ENCODE peak calls at places on chromosome 10, in four cellular contexts. Z is astrocyte of the spinal cord, R is body of pancreas, L is fibroblast of lung. Y is an unnamed sample.

GRCh38 chr10:5937016-5937415 is 40.3 kb downstream of the IL15RA start:
- DNase-seq in L (no peak), Z (no peak), R (no peak), Y (no peak)

GRCh38 chr10:55329796-55330195 is 528.8 kb upstream of the PCDH15 start:
- DNase-seq in L (no peak), Z (no peak), R (no peak), Y (no peak)

GRCh38 chr10:34522542-34522941 is 292.6 kb downstream of the PARD3 start:
- DNase-seq in L (peak; percentile 67), R (no peak), Z (peak; percentile 52), Y (no peak)

GRCh38 chr10:21497177-21497807 is 28.2 kb downstream of the SKIDA1 start:
- DNase-seq in Z (peak; percentile 80), L (peak; percentile 86), R (peak; percentile 97), Y (no peak)

GRCh38 chr10:108523016-108523415 is 1358.5 kb upstream of the SORCS1 start:
- DNase-seq in Z (no peak), R (no peak), L (no peak), Y (no peak)

GRCh38 chr10:71520042-71520441 is 123.3 kb downstream of the CDH23 start:
- DNase-seq in Z (peak; percentile 30), L (no peak), R (no peak), Y (no peak)

GRCh38 chr10:6665847-6666246 is 85.8 kb upstream of the PRKCQ start:
- DNase-seq in R (no peak), L (no peak), Z (no peak), Y (no peak)

GRCh38 chr10:126640391-126640790 is 30.1 kb downstream of the C10orf90 start:
- DNase-seq in Z (no peak), L (no peak), R (no peak), Y (no peak)

GRCh38 chr10:4983615-4984216 is 19.9 kb downstream of the AKR1C2 start:
- DNase-seq in Z (no peak), R (peak; percentile 87), L (no peak), Y (no peak)

GRCh38 chr10:24463683-24464426 is 254.9 kb downstream of the KIAA1217 start:
- DNase-seq in R (no peak), Z (peak; percentile 97), L (peak; percentile 94), Y (no peak)

GRCh38 chr10:124296813-124297788 is 121.6 kb downstream of the OAT start:
- DNase-seq in Z (no peak), L (no peak), R (no peak), Y (no peak)

GRCh38 chr10:6410830-6411229 is 169.2 kb downstream of the PRKCQ start:
- DNase-seq in R (no peak), Z (no peak), L (no peak), Y (no peak)

GRCh38 chr10:31602541-31603244 is 283.7 kb downstream of the ZEB1 start:
- DNase-seq in R (peak; percentile 84), Z (peak; percentile 74), L (peak; percentile 84), Y (no peak)

GRCh38 chr10:83373659-83374058 is 765.6 kb upstream of the GHITM start:
- DNase-seq in Z (no peak), L (no peak), R (peak; percentile 16), Y (no peak)

GRCh38 chr10:66639351-66639750 is 286.5 kb upstream of the LRRTM3 start:
- DNase-seq in R (no peak), L (peak; percentile 31), Z (peak; percentile 38), Y (no peak)

GRCh38 chr10:100976906-100977305 is 7.6 kb downstream of the SEMA4G start:
- DNase-seq in Z (no peak), R (no peak), L (no peak), Y (no peak)

GRCh38 chr10:30373596-30374327 is 24.7 kb upstream of the MTPAP start:
- DNase-seq in R (no peak), Z (no peak), L (no peak), Y (no peak)

GRCh38 chr10:71084061-71084817 is 128.1 kb upstream of the UNC5B start:
- DNase-seq in R (no peak), Z (no peak), L (no peak), Y (no peak)

GRCh38 chr10:79292789-79293746 is 54.2 kb upstream of the PPIF start:
- DNase-seq in R (peak; percentile 44), Z (no peak), L (no peak), Y (no peak)

GRCh38 chr10:67550042-67550441 is 146.0 kb downstream of the CTNNA3 start:
- DNase-seq in R (no peak), Z (no peak), L (no peak), Y (no peak)

GRCh38 chr10:93485690-93486089 is 3.6 kb upstream of the MYOF start:
- DNase-seq in L (no peak), R (no peak), Z (no peak), Y (no peak)

GRCh38 chr10:110857265-110858158 is 14.2 kb upstream of the PDCD4 start:
- DNase-seq in L (peak; percentile 72), R (peak; percentile 90), Z (no peak), Y (no peak)

GRCh38 chr10:67225226-67225625 is 299.4 kb downstream of the LRRTM3 start:
- DNase-seq in R (no peak), Z (no peak), L (no peak), Y (no peak)

GRCh38 chr10:64191304-64191703 is 670.1 kb downstream of the REEP3 start:
- DNase-seq in Z (no peak), R (no peak), L (no peak), Y (no peak)

GRCh38 chr10:128263891-128264688 is 137.9 kb upstream of the MKI67 start:
- DNase-seq in L (peak; percentile 50), R (peak; percentile 72), Z (peak; percentile 20), Y (no peak)

GRCh38 chr10:33270971-33271370 is 63.5 kb downstream of the NRP1 start:
- DNase-seq in Z (no peak), L (no peak), R (no peak), Y (no peak)

GRCh38 chr10:50874723-50875122 is 10.7 kb downstream of the A1CF start:
- DNase-seq in R (peak; percentile 10), L (no peak), Z (no peak), Y (no peak)

GRCh38 chr10:34008641-34009040 is 674.2 kb upstream of the NRP1 start:
- DNase-seq in Z (no peak), R (no peak), L (no peak), Y (no peak)

GRCh38 chr10:74889662-74889998 is 63.2 kb downstream of the KAT6B start:
- DNase-seq in R (no peak), L (no peak), Z (no peak), Y (no peak)

GRCh38 chr10:96188911-96189310 is 58.8 kb downstream of the ZNF518A start:
- DNase-seq in Z (peak; percentile 25), R (no peak), L (peak; percentile 14), Y (no peak)

GRCh38 chr10:120415709-120416330 is 41.2 kb upstream of the PLPP4 start:
- DNase-seq in R (no peak), L (no peak), Z (peak; percentile 96), Y (no peak)

GRCh38 chr10:93198401-93199175 is 124.9 kb downstream of the CYP26A1 start:
- DNase-seq in L (peak; percentile 51), R (no peak), Z (no peak), Y (no peak)

GRCh38 chr10:930415-931325 is 835 bp downstream of the LARP4B start:
- DNase-seq in Z (peak; percentile 15), R (peak; percentile 65), L (peak; percentile 22), Y (no peak)
- H3K4me3 ChIP-seq in Z (peak overlapping the region; percentile 79), R (peak overlapping the region; percentile 77), L (peak overlapping the region; percentile 83), Y (peak overlapping the region; percentile 66)

GRCh38 chr10:59387951-59388431 is 25.6 kb upstream of the FAM13C start:
- DNase-seq in Z (peak; percentile 97), L (peak; percentile 96), R (no peak), Y (peak; percentile 47)

GRCh38 chr10:59383908-59384307 is 21.6 kb upstream of the FAM13C start:
- DNase-seq in R (no peak), L (no peak), Z (no peak), Y (no peak)

GRCh38 chr10:59384761-59385160 is 22.4 kb upstream of the FAM13C start:
- DNase-seq in L (peak; percentile 46), R (no peak), Z (no peak), Y (no peak)

GRCh38 chr10:59391060-59391459 is 28.7 kb upstream of the FAM13C start:
- DNase-seq in Z (no peak), L (no peak), R (no peak), Y (no peak)

DNA sequence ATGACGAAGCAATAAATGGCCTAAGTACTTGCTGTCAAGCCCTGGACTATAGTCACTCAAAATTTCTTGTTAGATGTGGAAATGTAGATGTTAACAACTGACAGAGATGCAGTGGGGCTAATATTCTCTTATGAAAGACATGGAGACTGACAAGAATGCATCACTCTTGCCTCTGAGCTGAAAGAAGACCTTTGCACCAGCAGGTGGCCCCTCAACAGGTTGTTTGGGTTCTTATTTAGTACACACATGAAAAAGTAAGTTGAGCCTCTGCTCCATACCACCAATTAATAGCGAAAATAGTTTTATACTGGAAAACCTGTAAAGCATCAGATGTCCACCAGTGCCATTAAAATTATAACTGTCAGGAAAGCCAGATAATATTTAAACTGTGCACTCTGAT is 26.2 kb upstream of the FAM13C start:
- DNase-seq in Z (no peak), R (no peak), L (no peak), Y (no peak)
- TF ChIP-seq CTCF in Z (peak; percentile 1), R (no peak), L (no peak), Y (no peak)

DNA sequence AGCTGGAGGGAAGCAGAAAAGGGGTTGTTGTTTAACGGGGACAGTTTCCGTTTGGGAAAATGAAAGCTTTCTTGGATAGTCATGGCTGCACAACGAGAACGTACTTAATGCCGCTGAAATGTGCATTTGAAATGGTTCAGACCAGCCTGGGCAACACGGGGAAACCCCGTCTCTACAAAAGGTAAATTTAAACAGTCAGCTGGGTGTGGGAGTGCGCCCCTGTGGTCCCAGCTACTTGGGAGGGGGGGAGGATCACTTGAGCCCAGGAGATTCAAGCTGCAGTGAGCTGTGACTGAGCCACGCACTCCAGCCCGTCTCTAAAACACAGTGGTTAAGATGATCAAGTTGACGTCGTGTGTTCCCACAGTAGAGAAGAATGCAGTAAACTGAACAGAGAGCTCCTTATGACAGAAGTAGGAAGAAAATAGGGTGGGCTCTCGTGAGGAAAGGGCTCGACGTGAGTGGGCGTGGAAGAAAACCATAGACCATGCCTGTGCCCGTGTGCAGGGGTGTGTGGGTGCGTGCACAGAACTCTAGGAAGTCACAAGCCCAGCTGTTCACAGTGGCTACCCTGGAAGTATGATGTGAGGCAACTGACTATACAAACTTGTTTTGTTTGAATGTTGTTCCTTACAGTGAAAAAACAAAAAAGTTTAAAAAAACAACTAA is 4.1 kb upstream of the FUOM start:
- DNase-seq in R (no peak), Z (no peak), L (no peak), Y (no peak)
- H3K4me3 ChIP-seq in R (no peak overlapping the region), Z (no peak overlapping the region), L (no peak overlapping the region), Y (no peak overlapping the region)

GRCh38 chr10:118310822-118311221 is 31.3 kb downstream of the FAM204A start:
- DNase-seq in R (no peak), Z (peak; percentile 9), L (peak; percentile 46), Y (no peak)

GRCh38 chr10:118309911-118310310 is 32.2 kb downstream of the FAM204A start:
- DNase-seq in R (no peak), Z (no peak), L (no peak), Y (no peak)

GRCh38 chr10:118308664-118309063 is 33.5 kb downstream of the FAM204A start:
- DNase-seq in L (no peak), R (no peak), Z (no peak), Y (no peak)

GRCh38 chr10:118314882-118315281 is 27.2 kb downstream of the FAM204A start:
- DNase-seq in R (no peak), L (no peak), Z (no peak), Y (no peak)

DNA sequence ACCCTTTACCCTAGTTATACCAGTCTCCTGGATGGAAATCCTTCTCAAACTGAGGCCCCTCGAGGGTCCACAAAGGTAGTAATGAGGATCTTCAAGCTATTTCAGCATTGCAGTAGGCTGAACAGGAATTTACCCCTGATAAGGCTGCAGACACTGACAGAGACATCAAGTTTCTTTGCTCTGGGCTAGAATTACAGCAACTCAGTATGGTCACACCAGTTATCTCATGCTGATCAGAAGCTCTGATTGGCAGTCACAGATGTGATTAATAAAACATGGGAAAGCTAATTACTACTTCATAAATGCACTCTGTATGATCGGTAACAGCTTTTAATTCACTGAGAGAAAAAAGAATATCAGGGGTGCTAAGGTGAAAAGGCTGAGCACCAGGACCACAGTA is 30.6 kb downstream of the FAM204A start:
- DNase-seq in R (no peak), Z (no peak), L (no peak), Y (no peak)
- TF ChIP-seq CTCF in R (no peak), Z (no peak), L (no peak), Y (no peak)

Y was measured in HFF-Myc.